ENCODE peak calls at places on chromosomes 11 and 22, in six cellular contexts. S is HCT116, J is tibial nerve, U is body of pancreas, K is right lobe of liver, D is transverse colon. R is an unnamed sample.
A peak's percentile ranks its signal among the peaks of the same experiment; 100 is the strongest.

GRCh38 chr11:34074391-34074790 is 22.9 kb downstream of the CAPRIN1 start:
- DNase-seq in S (no peak), J (no peak), U (no peak), K (no peak), D (no peak), R (no peak)

GRCh38 chr11:100887659-100888058 is 200.6 kb downstream of the ARHGAP42 start:
- DNase-seq in S (no peak), J (no peak), U (no peak), K (no peak), D (no peak), R (no peak)

GRCh38 chr11:8759634-8760033 is 77.0 kb downstream of the RPL27A start:
- DNase-seq in S (no peak), J (no peak), U (peak; percentile 51), K (no peak), D (no peak), R (peak; percentile 61)

GRCh38 chr11:119783466-119784400 is 54.7 kb upstream of the NECTIN1 start:
- DNase-seq in S (no peak), J (no peak), U (no peak), K (no peak), D (no peak), R (no peak)

GRCh38 chr11:95256204-95256819 is 25.3 kb upstream of the SESN3 start:
- DNase-seq in S (no peak), J (no peak), U (no peak), K (no peak), D (no peak), R (no peak)

GRCh38 chr22:27224485-27225364 is 567.3 kb downstream of the MIAT start:
- DNase-seq in S (no peak), J (no peak), U (no peak), K (no peak), D (no peak), R (no peak)

GRCh38 chr11:107567739-107568335 is 2.3 kb upstream of the ALKBH8 start:
- DNase-seq in S (no peak), J (no peak), U (no peak), K (no peak), D (no peak), R (no peak)

GRCh38 chr11:118621071-118621815 is 13.8 kb downstream of the PHLDB1 start:
- DNase-seq in S (peak; percentile 51), J (peak; percentile 77), U (peak; percentile 71), K (no peak), D (peak; percentile 82), R (peak; percentile 89)

GRCh38 chr22:37985751-37986281 is 1.5 kb upstream of the SOX10 start:
- DNase-seq in S (no peak), J (no peak), U (no peak), K (no peak), D (no peak), R (no peak)

GRCh38 chr11:9761441-9761945 is 97.6 kb downstream of the SWAP70 start:
- DNase-seq in S (no peak), J (no peak), U (no peak), K (no peak), D (no peak), R (no peak)

GRCh38 chr22:41286639-41287091 is 678 bp upstream of the RANGAP1 start:
- DNase-seq in S (no peak), J (no peak), U (no peak), K (peak; percentile 53), D (no peak), R (peak; percentile 61)

GRCh38 chr11:112662554-112662953 is 298.7 kb upstream of the NCAM1 start:
- DNase-seq in S (no peak), J (no peak), U (no peak), K (no peak), D (no peak), R (no peak)

GRCh38 chr11:112665291-112665690 is 295.9 kb upstream of the NCAM1 start:
- DNase-seq in S (no peak), J (no peak), U (no peak), K (no peak), D (no peak), R (no peak)

GRCh38 chr11:112666253-112666652 is 295.0 kb upstream of the NCAM1 start:
- DNase-seq in S (no peak), J (no peak), U (no peak), K (no peak), D (no peak), R (no peak)

GRCh38 chr11:112661571-112661970 is 299.6 kb upstream of the NCAM1 start:
- DNase-seq in S (no peak), J (no peak), U (no peak), K (no peak), D (no peak), R (no peak)

GRCh38 chr11:112663947-112664634 is 297.1 kb upstream of the NCAM1 start:
- DNase-seq in S (no peak), J (no peak), U (no peak), K (no peak), D (no peak), R (no peak)
- TF ChIP-seq POLR2A in S (no peak), J (no peak), U (no peak), K (no peak), D (no peak), R (no peak)

GRCh38 chr11:70437111-70437784 is 38.9 kb downstream of the CTTN start:
- DNase-seq in S (no peak), J (no peak), U (no peak), K (no peak), D (no peak), R (no peak)
- H3K4me1 ChIP-seq in S (no peaks in the 10 kb centered on the region), J (no peaks in the 10 kb centered on the region), U (no peaks in the 10 kb centered on the region), K (no peaks in the 10 kb centered on the region), D (no peaks in the 10 kb centered on the region), R (no peaks in the 10 kb centered on the region)

GRCh38 chr11:73592640-73593039 is 5.3 kb downstream of the FAM168A start:
- DNase-seq in S (no peak), J (no peak), U (no peak), K (no peak), D (no peak), R (no peak)

GRCh38 chr11:73597340-73597955 is 464 bp downstream of the FAM168A start:
- DNase-seq in S (no peak), J (no peak), U (no peak), K (no peak), D (no peak), R (peak; percentile 23)

GRCh38 chr11:73596547-73596946 is 1.4 kb downstream of the FAM168A start:
- DNase-seq in S (no peak), J (no peak), U (no peak), K (no peak), D (no peak), R (no peak)

GRCh38 chr11:73598719-73599379 is 937 bp upstream of the FAM168A start:
- DNase-seq in S (no peak), J (no peak), U (no peak), K (no peak), D (no peak), R (no peak)

DNA sequence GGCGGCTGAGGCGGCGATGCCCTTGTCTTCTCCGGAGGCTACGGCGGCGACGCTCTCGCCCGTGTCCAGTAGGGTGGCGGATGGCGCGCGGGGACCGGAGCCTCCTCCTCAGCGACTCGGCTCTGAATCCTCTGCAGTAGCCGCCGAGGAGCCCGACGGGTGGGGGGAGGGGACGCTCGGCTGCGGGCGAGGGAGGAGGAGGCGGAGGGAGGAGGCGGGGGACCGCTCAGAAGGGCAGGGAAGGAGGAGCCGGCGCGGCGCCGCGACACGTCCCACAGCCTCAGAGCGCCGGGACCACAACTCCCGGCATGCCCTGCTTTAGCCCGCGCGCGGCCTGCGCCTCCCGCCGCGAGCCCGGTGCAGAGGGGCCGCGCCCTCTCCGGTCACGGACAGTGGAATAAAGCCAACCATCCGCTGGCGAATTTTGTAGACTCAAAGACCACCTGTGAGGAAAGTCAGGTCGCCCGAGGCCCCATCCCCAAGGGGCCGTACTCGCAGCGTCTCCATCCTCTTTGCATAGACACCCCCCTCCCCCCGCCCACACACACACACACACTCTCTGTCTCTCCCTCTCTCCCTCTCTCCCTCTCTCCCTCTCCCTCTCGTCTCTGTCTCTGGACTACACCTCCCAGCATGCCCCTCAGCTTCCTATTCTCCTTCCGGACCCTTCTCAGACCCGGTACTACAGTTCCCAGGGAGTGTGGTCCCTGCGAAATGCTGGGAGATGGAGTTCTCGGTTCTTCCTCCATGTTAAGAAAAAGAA is at the start of gene FAM168A:
- DNase-seq in S (peak; percentile 91), J (peak; percentile 87), U (peak; percentile 96), K (peak; percentile 98), D (peak; percentile 97), R (peak; percentile 97)
- TF ChIP-seq CTCF in S (no peak), J (no peak), U (peak; percentile 20), K (no peak), D (peak; percentile 16), R (peak; percentile 68)

GRCh38 chr11:66133216-66133775 is 63.2 kb downstream of the PACS1 start:
- DNase-seq in S (no peak), J (no peak), U (no peak), K (no peak), D (no peak), R (no peak)

GRCh38 chr11:66130978-66131377 is 60.9 kb downstream of the PACS1 start:
- DNase-seq in S (no peak), J (no peak), U (no peak), K (no peak), D (no peak), R (no peak)

GRCh38 chr11:66126808-66127555 is 56.9 kb downstream of the PACS1 start:
- DNase-seq in S (no peak), J (no peak), U (peak; percentile 43), K (no peak), D (peak; percentile 42), R (peak; percentile 31)

GRCh38 chr11:66136752-66137123 is 66.7 kb downstream of the PACS1 start:
- DNase-seq in S (no peak), J (no peak), U (no peak), K (no peak), D (no peak), R (no peak)

GRCh38 chr11:66131937-66132632 is 62.0 kb downstream of the PACS1 start:
- DNase-seq in S (no peak), J (no peak), U (no peak), K (no peak), D (no peak), R (no peak)
- TF ChIP-seq POLR2A in S (no peak), J (no peak), U (no peak), K (no peak), D (no peak), R (no peak)

GRCh38 chr11:114090225-114090624 is 30.7 kb downstream of the ZBTB16 start:
- DNase-seq in S (no peak), J (no peak), U (no peak), K (no peak), D (no peak), R (no peak)
- H3K4me1 ChIP-seq in S (no peaks in the 10 kb centered on the region), J (peaks cover 63% of the 10 kb centered on the region), U (peaks cover 98% of the 10 kb centered on the region), K (no peaks in the 10 kb centered on the region), D (peaks cover 44% of the 10 kb centered on the region), R (peaks cover 76% of the 10 kb centered on the region)

GRCh38 chr11:839875-840617 is 2.3 kb downstream of the POLR2L start:
- DNase-seq in S (no peak), J (no peak), U (no peak), K (no peak), D (no peak), R (no peak)
- TF ChIP-seq CTCF in S (peak; percentile 72), J (no peak), U (no peak), K (no peak), D (no peak), R (no peak)

GRCh38 chr11:798093-798713 is at the start of gene SLC25A22:
- DNase-seq in S (no peak), J (peak; percentile 60), U (peak; percentile 79), K (peak; percentile 83), D (peak; percentile 83), R (peak; percentile 82)
- TF ChIP-seq POLR2A in S (peak; percentile 49), J (no peak), U (no peak), K (no peak), D (no peak), R (no peak)

R was measured in adrenal gland.